ENCODE peak calls at places on chromosomes 4 and X, in seven cellular contexts. One of them, this sample, is unnamed.

GRCh38 chrX:151359931-151360871 is 36.8 kb upstream of the VMA21 start:
- DNase-seq in psoas muscle: peak; percentile 27
- DNase-seq in kidney: no peak
- DNase-seq in dorsolateral prefrontal cortex: no peak
- DNase-seq in PC-9: no peak
- DNase-seq in uterus: no peak
- DNase-seq in cardiac muscle cell: peak; percentile 10
- DNase-seq in this sample: no peak

GRCh38 chr4:86934772-86935498 is at the start of gene AFF1:
- DNase-seq in cardiac muscle cell: peak; percentile 95
- DNase-seq in kidney: peak; percentile 99
- DNase-seq in psoas muscle: peak; percentile 94
- DNase-seq in PC-9: peak; percentile 77
- DNase-seq in uterus: peak; percentile 92
- DNase-seq in dorsolateral prefrontal cortex: peak; percentile 89
- DNase-seq in this sample: peak; percentile 88

GRCh38 chr4:112277220-112277619 is 8.5 kb downstream of the TIFA start:
- DNase-seq in cardiac muscle cell: no peak
- DNase-seq in PC-9: no peak
- DNase-seq in dorsolateral prefrontal cortex: no peak
- DNase-seq in psoas muscle: no peak
- DNase-seq in uterus: no peak
- DNase-seq in kidney: no peak
- DNase-seq in this sample: no peak

GRCh38 chr4:111011458-111011857 is 388.6 kb upstream of the PITX2 start:
- DNase-seq in PC-9: no peak
- DNase-seq in cardiac muscle cell: no peak
- DNase-seq in psoas muscle: no peak
- DNase-seq in kidney: no peak
- DNase-seq in dorsolateral prefrontal cortex: no peak
- DNase-seq in uterus: no peak
- DNase-seq in this sample: no peak

GRCh38 chr4:15918484-15919129 is 19.9 kb downstream of the FGFBP1 start:
- DNase-seq in psoas muscle: no peak
- DNase-seq in uterus: no peak
- DNase-seq in dorsolateral prefrontal cortex: no peak
- DNase-seq in PC-9: peak; percentile 61
- DNase-seq in cardiac muscle cell: no peak
- DNase-seq in kidney: no peak
- DNase-seq in this sample: no peak

GRCh38 chr4:3193531-3194203 is 55.3 kb upstream of the MSANTD1 start:
- DNase-seq in PC-9: no peak
- DNase-seq in cardiac muscle cell: peak; percentile 14
- DNase-seq in uterus: no peak
- DNase-seq in kidney: no peak
- DNase-seq in dorsolateral prefrontal cortex: no peak
- DNase-seq in psoas muscle: no peak
- DNase-seq in this sample: no peak

GRCh38 chrX:41335590-41336331 is 1.8 kb downstream of the DDX3X start:
- DNase-seq in kidney: no peak
- DNase-seq in PC-9: no peak
- DNase-seq in dorsolateral prefrontal cortex: no peak
- DNase-seq in cardiac muscle cell: no peak
- DNase-seq in psoas muscle: no peak
- DNase-seq in uterus: no peak
- DNase-seq in this sample: no peak

GRCh38 chr4:23720556-23720955 is 169.3 kb downstream of the PPARGC1A start:
- DNase-seq in PC-9: no peak
- DNase-seq in cardiac muscle cell: no peak
- DNase-seq in dorsolateral prefrontal cortex: no peak
- DNase-seq in kidney: no peak
- DNase-seq in uterus: no peak
- DNase-seq in psoas muscle: no peak
- DNase-seq in this sample: no peak

GRCh38 chrX:124497386-124497785 is 151.0 kb downstream of the SH2D1A start:
- DNase-seq in kidney: no peak
- DNase-seq in PC-9: no peak
- DNase-seq in uterus: no peak
- DNase-seq in cardiac muscle cell: no peak
- DNase-seq in psoas muscle: no peak
- DNase-seq in dorsolateral prefrontal cortex: no peak
- DNase-seq in this sample: no peak

GRCh38 chr4:54482529-54482961 is 175.2 kb upstream of the KIT start:
- DNase-seq in dorsolateral prefrontal cortex: no peak
- DNase-seq in kidney: no peak
- DNase-seq in PC-9: no peak
- DNase-seq in cardiac muscle cell: peak; percentile 1
- DNase-seq in uterus: no peak
- DNase-seq in psoas muscle: no peak
- DNase-seq in this sample: no peak

GRCh38 chr4:134308910-134309309 is 107.3 kb upstream of the PABPC4L start:
- DNase-seq in cardiac muscle cell: no peak
- DNase-seq in PC-9: no peak
- DNase-seq in kidney: no peak
- DNase-seq in dorsolateral prefrontal cortex: no peak
- DNase-seq in uterus: no peak
- DNase-seq in psoas muscle: no peak
- DNase-seq in this sample: no peak

GRCh38 chrX:123432362-123433150 is 248.5 kb downstream of the GRIA3 start:
- DNase-seq in psoas muscle: no peak
- DNase-seq in uterus: no peak
- DNase-seq in PC-9: no peak
- DNase-seq in cardiac muscle cell: no peak
- DNase-seq in dorsolateral prefrontal cortex: no peak
- DNase-seq in kidney: no peak
- DNase-seq in this sample: no peak

GRCh38 chr4:101349346-101350064 is 2.2 kb upstream of the PPP3CA start:
- DNase-seq in PC-9: peak; percentile 79
- DNase-seq in kidney: peak; percentile 58
- DNase-seq in uterus: peak; percentile 44
- DNase-seq in cardiac muscle cell: peak; percentile 54
- DNase-seq in psoas muscle: peak; percentile 37
- DNase-seq in dorsolateral prefrontal cortex: peak; percentile 31
- DNase-seq in this sample: no peak

GRCh38 chr4:84967292-84967651 is 782 bp upstream of the WDFY3 start:
- DNase-seq in cardiac muscle cell: peak; percentile 35
- DNase-seq in PC-9: no peak
- DNase-seq in kidney: no peak
- DNase-seq in uterus: peak; percentile 27
- DNase-seq in psoas muscle: no peak
- DNase-seq in dorsolateral prefrontal cortex: no peak
- DNase-seq in this sample: no peak

GRCh38 chr4:183404016-183404415 is 40.4 kb upstream of the CDKN2AIP start:
- DNase-seq in PC-9: no peak
- DNase-seq in kidney: no peak
- DNase-seq in uterus: no peak
- DNase-seq in cardiac muscle cell: no peak
- DNase-seq in psoas muscle: no peak
- DNase-seq in dorsolateral prefrontal cortex: no peak
- DNase-seq in this sample: no peak
- H3K27ac ChIP-seq in PC-9: no peak overlapping the region
- H3K27ac ChIP-seq in kidney: no peak overlapping the region
- H3K27ac ChIP-seq in uterus: no peak overlapping the region
- H3K27ac ChIP-seq in cardiac muscle cell: no peak overlapping the region
- H3K27ac ChIP-seq in psoas muscle: no peak overlapping the region
- H3K27ac ChIP-seq in dorsolateral prefrontal cortex: no peak overlapping the region
- H3K27ac ChIP-seq in this sample: no peak overlapping the region

DNA sequence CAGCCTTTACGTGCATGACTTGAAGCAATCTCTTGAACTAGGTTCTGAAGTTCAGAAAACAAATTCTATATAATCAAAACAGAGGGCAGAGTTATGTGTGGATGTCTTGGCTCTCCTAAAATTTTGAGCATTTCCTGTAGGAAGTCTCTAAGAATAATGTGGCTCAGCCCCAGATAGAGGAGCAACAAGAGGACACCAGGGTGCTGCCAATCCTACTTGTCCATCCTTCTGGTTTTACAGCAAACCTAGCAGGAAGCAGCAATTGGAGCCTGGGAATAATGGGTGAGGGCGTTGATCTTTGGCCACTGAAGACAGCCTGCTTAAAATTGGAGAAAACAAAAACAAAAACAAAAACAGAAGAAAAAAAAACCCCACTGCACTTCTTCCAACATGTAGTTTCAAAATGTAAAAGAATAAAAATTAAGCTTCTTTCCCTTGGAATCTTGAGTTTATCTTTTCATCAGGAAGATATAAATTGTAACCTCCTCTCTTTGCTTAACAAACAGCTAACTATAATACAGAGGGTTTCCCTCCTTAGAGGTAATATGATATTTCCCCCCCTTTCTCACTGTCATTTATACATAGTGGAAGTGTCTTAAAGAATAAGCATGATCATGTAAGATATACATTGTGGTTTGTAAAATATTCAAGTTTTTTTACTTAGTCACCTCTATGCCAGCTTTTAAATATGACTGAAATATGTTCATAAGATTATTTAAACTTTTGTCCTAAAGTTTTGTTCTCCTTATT is 130.6 kb downstream of the FBXO8 start:
- DNase-seq in cardiac muscle cell: peak; percentile 20
- DNase-seq in dorsolateral prefrontal cortex: no peak
- DNase-seq in PC-9: no peak
- DNase-seq in kidney: no peak
- DNase-seq in uterus: no peak
- DNase-seq in psoas muscle: no peak
- DNase-seq in this sample: no peak
- H3K27ac ChIP-seq in cardiac muscle cell: no peak overlapping the region
- H3K27ac ChIP-seq in dorsolateral prefrontal cortex: no peak overlapping the region
- H3K27ac ChIP-seq in PC-9: no peak overlapping the region
- H3K27ac ChIP-seq in kidney: no peak overlapping the region
- H3K27ac ChIP-seq in uterus: no peak overlapping the region
- H3K27ac ChIP-seq in psoas muscle: no peak overlapping the region
- H3K27ac ChIP-seq in this sample: no peak overlapping the region

GRCh38 chr4:78059938-78060337 is 2.8 kb downstream of the FRAS1 start:
- DNase-seq in kidney: no peak
- DNase-seq in cardiac muscle cell: no peak
- DNase-seq in PC-9: no peak
- DNase-seq in uterus: no peak
- DNase-seq in psoas muscle: no peak
- DNase-seq in dorsolateral prefrontal cortex: no peak
- DNase-seq in this sample: no peak

GRCh38 chr4:78059524-78059889 is 2.4 kb downstream of the FRAS1 start:
- DNase-seq in cardiac muscle cell: peak; percentile 92
- DNase-seq in uterus: peak; percentile 18
- DNase-seq in kidney: no peak
- DNase-seq in psoas muscle: peak; percentile 19
- DNase-seq in PC-9: peak; percentile 56
- DNase-seq in dorsolateral prefrontal cortex: peak; percentile 52
- DNase-seq in this sample: peak; percentile 12

GRCh38 chr4:78057600-78058560 is 757 bp downstream of the FRAS1 start:
- DNase-seq in psoas muscle: peak; percentile 43
- DNase-seq in dorsolateral prefrontal cortex: peak; percentile 48
- DNase-seq in uterus: peak; percentile 24
- DNase-seq in PC-9: peak; percentile 38
- DNase-seq in cardiac muscle cell: peak; percentile 55
- DNase-seq in kidney: peak; percentile 84
- DNase-seq in this sample: peak; percentile 42

GRCh38 chr4:78057135-78057599 is at the start of gene FRAS1:
- DNase-seq in cardiac muscle cell: peak; percentile 53
- DNase-seq in uterus: peak; percentile 13
- DNase-seq in kidney: peak; percentile 79
- DNase-seq in PC-9: no peak
- DNase-seq in psoas muscle: peak; percentile 19
- DNase-seq in dorsolateral prefrontal cortex: peak; percentile 37
- DNase-seq in this sample: peak; percentile 57

DNA sequence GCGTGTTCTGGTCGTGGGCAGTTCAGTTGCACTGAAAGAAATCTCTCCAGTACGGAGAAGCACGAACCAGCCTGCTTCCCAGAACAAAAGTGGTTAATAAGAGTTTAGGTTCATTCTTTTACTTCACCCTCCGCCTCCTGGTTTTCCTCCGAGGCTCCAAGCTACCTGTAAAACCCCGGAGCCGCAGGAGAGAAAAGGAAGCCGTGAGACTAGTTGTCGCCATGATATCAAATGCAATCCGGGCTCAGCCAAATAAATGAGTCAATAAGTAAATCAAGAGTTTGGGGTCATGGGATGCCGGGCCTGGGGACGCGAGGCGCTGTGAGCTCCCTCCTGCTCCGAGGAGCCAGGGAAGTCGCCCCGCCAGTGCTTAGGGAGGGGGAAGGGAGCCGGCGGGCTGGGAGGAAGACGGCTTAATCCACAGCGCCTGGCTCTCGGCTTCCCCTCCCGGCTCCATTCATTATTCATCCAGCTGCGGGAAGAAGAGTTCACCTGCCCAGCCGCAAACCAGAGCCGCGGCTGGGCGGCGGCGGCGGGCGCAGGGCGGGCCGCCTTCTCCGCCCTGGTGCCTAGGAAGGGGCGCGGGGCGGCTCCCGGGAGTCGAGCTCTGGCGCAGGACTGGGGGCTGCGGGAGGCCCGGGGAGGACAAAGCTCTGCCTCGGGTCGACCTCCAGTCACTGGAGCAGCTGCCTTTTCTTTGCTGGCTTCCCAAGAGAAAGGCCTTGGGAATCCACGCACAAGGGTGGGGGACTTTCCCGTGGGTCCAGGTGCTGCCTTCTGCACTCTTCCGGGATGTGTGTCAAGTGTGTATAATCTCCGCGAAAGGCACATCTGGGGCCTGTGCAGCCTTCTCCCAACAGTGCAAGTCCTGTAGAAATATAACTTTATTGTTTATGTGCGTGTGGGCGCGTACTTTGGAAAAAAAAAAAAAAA is 1.7 kb downstream of the FRAS1 start:
- DNase-seq in cardiac muscle cell: peak; percentile 60
- DNase-seq in uterus: peak; percentile 17
- DNase-seq in psoas muscle: peak; percentile 31
- DNase-seq in PC-9: no peak
- DNase-seq in dorsolateral prefrontal cortex: peak; percentile 31
- DNase-seq in kidney: peak; percentile 83
- DNase-seq in this sample: peak; percentile 38
- H3K27ac ChIP-seq in cardiac muscle cell: peak overlapping the region; percentile 42
- H3K27ac ChIP-seq in uterus: peak overlapping the region; percentile 13
- H3K27ac ChIP-seq in psoas muscle: peak overlapping the region; percentile 77
- H3K27ac ChIP-seq in PC-9: peak overlapping the region; percentile 12
- H3K27ac ChIP-seq in dorsolateral prefrontal cortex: peak overlapping the region; percentile 49
- H3K27ac ChIP-seq in kidney: peak overlapping the region; percentile 72
- H3K27ac ChIP-seq in this sample: no peak overlapping the region

GRCh38 chrX:132491191-132491590 is 2.4 kb upstream of the MBNL3 start:
- DNase-seq in dorsolateral prefrontal cortex: no peak
- DNase-seq in uterus: no peak
- DNase-seq in psoas muscle: no peak
- DNase-seq in kidney: no peak
- DNase-seq in cardiac muscle cell: peak; percentile 21
- DNase-seq in PC-9: peak; percentile 89
- DNase-seq in this sample: no peak

GRCh38 chrX:132489256-132490085 is 633 bp upstream of the MBNL3 start:
- DNase-seq in uterus: peak; percentile 59
- DNase-seq in kidney: peak; percentile 91
- DNase-seq in cardiac muscle cell: peak; percentile 70
- DNase-seq in PC-9: peak; percentile 72
- DNase-seq in dorsolateral prefrontal cortex: peak; percentile 28
- DNase-seq in psoas muscle: peak; percentile 66
- DNase-seq in this sample: peak; percentile 2

GRCh38 chrX:132490086-132490419 is 1.2 kb upstream of the MBNL3 start:
- DNase-seq in cardiac muscle cell: no peak
- DNase-seq in PC-9: no peak
- DNase-seq in kidney: no peak
- DNase-seq in dorsolateral prefrontal cortex: no peak
- DNase-seq in psoas muscle: no peak
- DNase-seq in uterus: no peak
- DNase-seq in this sample: no peak

GRCh38 chrX:132488092-132488749 is 617 bp downstream of the MBNL3 start:
- DNase-seq in uterus: no peak
- DNase-seq in psoas muscle: no peak
- DNase-seq in PC-9: peak; percentile 36
- DNase-seq in cardiac muscle cell: peak; percentile 55
- DNase-seq in dorsolateral prefrontal cortex: no peak
- DNase-seq in kidney: no peak
- DNase-seq in this sample: no peak

GRCh38 chrX:132488819-132489255 is at the start of gene MBNL3:
- DNase-seq in kidney: peak; percentile 86
- DNase-seq in uterus: peak; percentile 51
- DNase-seq in psoas muscle: peak; percentile 40
- DNase-seq in cardiac muscle cell: peak; percentile 62
- DNase-seq in dorsolateral prefrontal cortex: peak; percentile 36
- DNase-seq in PC-9: peak; percentile 68
- DNase-seq in this sample: peak; percentile 32
- H3K27ac ChIP-seq in kidney: peak within 1 kb of the TSS; percentile 85
- H3K27ac ChIP-seq in uterus: peak within 1 kb of the TSS; percentile 88
- H3K27ac ChIP-seq in psoas muscle: peak within 1 kb of the TSS; percentile 58
- H3K27ac ChIP-seq in cardiac muscle cell: no peak within 1 kb of the TSS
- H3K27ac ChIP-seq in dorsolateral prefrontal cortex: peak within 1 kb of the TSS; percentile 61
- H3K27ac ChIP-seq in PC-9: peak within 1 kb of the TSS; percentile 75
- H3K27ac ChIP-seq in this sample: peak within 1 kb of the TSS; percentile 36